ENCODE peak calls at places on chromosomes 6 and 20, in five cellular contexts. T is A549, M is IMR-90, B is HepG2, N is GM12878. Q is an unnamed sample.

GRCh38 chr20:1657556-1658334 is at the start of gene SIRPG:
- DNase-seq in T (no peak), M (no peak), B (no peak), N (no peak), Q (no peak)

GRCh38 chr20:2400290-2400689 is 19.6 kb downstream of the TGM6 start:
- DNase-seq in T (no peak), M (no peak), B (no peak), N (no peak), Q (no peak)

GRCh38 chr6:18253635-18254034 is 10.7 kb downstream of the DEK start:
- DNase-seq in T (no peak), M (no peak), B (no peak), N (no peak), Q (no peak)

GRCh38 chr6:41871677-41872076 is 23.5 kb downstream of the USP49 start:
- DNase-seq in T (no peak), M (no peak), B (no peak), N (no peak), Q (no peak)

GRCh38 chr6:13281630-13282156 is 46.6 kb downstream of the TBC1D7 start:
- DNase-seq in T (no peak), M (no peak), B (no peak), N (no peak), Q (no peak)

GRCh38 chr6:16688984-16689636 is 72.2 kb downstream of the ATXN1 start:
- DNase-seq in T (no peak), M (peak), B (no peak), N (no peak), Q (no peak)

GRCh38 chr6:158374020-158374419 is 61.8 kb downstream of the TULP4 start:
- DNase-seq in T (no peak), M (peak), B (no peak), N (no peak), Q (no peak)

GRCh38 chr6:119533603-119534279 is 184.2 kb upstream of the MAN1A1 start:
- DNase-seq in T (no peak), M (peak), B (no peak), N (peak), Q (no peak)

GRCh38 chr20:25274891-25275812 is 27.3 kb downstream of the PYGB start:
- DNase-seq in T (no peak), M (no peak), B (no peak), N (no peak), Q (no peak)

GRCh38 chr6:1895721-1896120 is 286.0 kb downstream of the FOXC1 start:
- DNase-seq in T (no peak), M (peak), B (no peak), N (no peak), Q (no peak)

GRCh38 chr6:143055213-143055612 is 5.5 kb upstream of the AIG1 start:
- DNase-seq in T (no peak), M (no peak), B (no peak), N (no peak), Q (no peak)

GRCh38 chr20:1122388-1123315 is 4.2 kb downstream of the PSMF1 start:
- DNase-seq in T (no peak), M (peak), B (peak), N (no peak), Q (peak)

GRCh38 chr6:148780918-148781436 is 34.1 kb downstream of the UST start:
- DNase-seq in T (no peak), M (no peak), B (no peak), N (peak), Q (no peak)

DNA sequence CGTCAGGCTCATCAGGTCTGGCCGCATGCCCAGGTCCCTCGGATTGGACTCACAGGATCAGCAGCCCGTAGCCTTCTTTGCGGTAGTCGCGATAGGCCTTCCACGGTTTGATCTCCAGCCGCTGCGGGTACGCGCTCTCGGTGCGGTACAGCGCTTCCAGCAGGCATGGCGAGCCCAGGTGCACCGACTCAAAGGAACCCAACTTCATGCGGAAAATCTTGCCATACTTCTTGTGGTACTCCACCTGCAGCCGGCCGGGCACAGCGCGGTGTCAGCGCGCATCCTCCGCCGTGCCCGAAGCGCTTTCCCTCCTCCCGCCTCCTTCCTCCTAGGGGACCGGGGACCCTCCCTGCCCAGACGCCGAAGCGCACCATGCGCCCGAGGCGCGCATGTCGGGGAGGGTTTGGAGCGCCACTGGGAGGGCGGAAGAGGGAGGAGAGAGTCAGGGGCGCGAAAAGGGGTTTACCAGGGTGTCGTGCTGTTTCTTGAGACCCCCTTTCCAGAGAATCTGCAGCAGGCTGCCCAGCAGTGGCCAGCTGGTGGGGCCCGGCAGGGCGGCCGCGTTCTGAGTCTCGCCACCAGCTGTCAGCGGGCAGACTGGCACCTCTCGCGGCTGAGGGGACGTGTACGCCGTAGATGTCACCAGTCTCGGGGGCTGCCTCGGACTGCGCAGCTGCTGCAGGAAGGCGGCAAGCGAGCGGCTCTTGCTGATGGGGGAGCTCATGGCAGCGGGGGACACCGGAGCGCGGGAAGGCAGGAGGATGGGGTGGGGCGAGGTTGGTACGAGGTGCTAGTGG is 732 bp downstream of the CYP24A1 start:
- DNase-seq in T (no peak), M (no peak), B (no peak), N (no peak), Q (no peak)
- H3K4me3 ChIP-seq in T (peak), M (no peak), B (peak), N (no peak), Q (no peak)

GRCh38 chr6:112639436-112639835 is 292.3 kb downstream of the RFPL4B start:
- DNase-seq in T (no peak), M (peak), B (no peak), N (no peak), Q (no peak)
- TF ChIP-seq BHLHE40 in T (no peak), M (no peak), B (no peak), N (no peak), Q (no peak)

DNA sequence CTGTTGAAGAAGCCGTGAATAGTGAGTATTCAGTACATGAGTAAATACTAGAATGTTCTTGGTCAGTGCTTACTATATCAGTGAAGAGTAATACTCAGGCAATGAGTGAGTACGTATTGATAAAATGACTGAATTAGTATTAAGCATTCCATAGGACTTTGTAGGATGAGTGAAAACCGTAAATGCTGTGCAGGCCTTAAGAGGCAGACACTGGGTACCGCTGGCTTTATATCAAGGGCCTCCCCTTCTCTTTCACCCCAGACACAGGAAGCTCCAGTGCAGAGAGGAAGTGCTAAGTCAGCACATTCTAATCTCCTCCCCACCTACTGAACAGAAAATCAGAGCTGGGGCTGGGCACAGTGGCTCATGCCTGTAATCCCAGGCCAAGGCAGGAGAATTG is 24.2 kb downstream of the POFUT1 start:
- DNase-seq in T (no peak), M (peak), B (no peak), N (no peak), Q (no peak)
- H3K4me3 ChIP-seq in T (no peak), M (no peak), B (no peak), N (no peak), Q (no peak)

GRCh38 chr6:116406678-116407345 is 36.1 kb downstream of the DSE start:
- DNase-seq in T (no peak), M (peak), B (no peak), N (no peak), Q (no peak)
- TF ChIP-seq BHLHE40 in T (no peak), M (no peak), B (no peak), N (no peak), Q (no peak)

Q was measured in K562.